ENCODE peak calls at places on chromosomes 7 and 10, in five cellular contexts. M is CD4-positive, CD25-positive, alpha-beta regulatory T cell; N is CMK; E is M059J; U is epithelial cell of esophagus. H is an unnamed sample.

GRCh38 chr7:376306-376969 is 86.5 kb downstream of the FOXL3 start:
- DNase-seq in N (no peak), E (no peak), M (no peak), U (peak; percentile 70), H (peak; percentile 6)

GRCh38 chr7:33511735-33512134 is 382.4 kb downstream of the BBS9 start:
- DNase-seq in U (peak; percentile 9), N (no peak), E (no peak), M (no peak), H (no peak)

GRCh38 chr7:78141533-78142281 is 343.1 kb downstream of the PHTF2 start:
- DNase-seq in E (peak; percentile 86), M (no peak), U (no peak), N (no peak), H (no peak)

GRCh38 chr7:138449580-138449979 is 10.5 kb upstream of the TRIM24 start:
- DNase-seq in E (no peak), U (no peak), N (no peak), M (no peak), H (peak; percentile 43)

GRCh38 chr10:14407567-14407966 is 76.8 kb upstream of the FRMD4A start:
- DNase-seq in M (no peak), N (no peak), E (no peak), U (no peak), H (no peak)

GRCh38 chr7:68321076-68321639 is 1277.1 kb upstream of the AUTS2 start:
- DNase-seq in E (peak; percentile 86), U (peak; percentile 20), N (no peak), M (no peak), H (no peak)

GRCh38 chr7:2251841-2252771 is 10.1 kb downstream of the NUDT1 start:
- DNase-seq in M (no peak), N (peak; percentile 59), E (no peak), U (no peak), H (peak; percentile 20)

GRCh38 chr10:112525215-112525614 is 78.2 kb downstream of the VTI1A start:
- DNase-seq in U (peak; percentile 71), N (no peak), M (no peak), E (peak; percentile 42), H (no peak)

GRCh38 chr10:43043773-43044394 is 33.0 kb upstream of the RET start:
- DNase-seq in U (no peak), M (no peak), N (no peak), E (no peak), H (no peak)

GRCh38 chr10:100553929-100554328 is 18.2 kb downstream of the HIF1AN start:
- DNase-seq in E (no peak), M (no peak), N (no peak), U (no peak), H (no peak)

GRCh38 chr10:44968887-44969400 is 9.3 kb downstream of the RASSF4 start:
- DNase-seq in N (peak; percentile 61), M (no peak), E (no peak), U (no peak), H (no peak)

GRCh38 chr7:85167636-85168035 is 19.2 kb downstream of the SEMA3D start:
- DNase-seq in N (no peak), U (no peak), M (no peak), E (no peak), H (no peak)

GRCh38 chr7:95578299-95578855 is 17.9 kb downstream of the PDK4 start:
- DNase-seq in U (no peak), N (no peak), E (no peak), M (no peak), H (no peak)

GRCh38 chr7:143263266-143264195 is at the start of gene GSTK1:
- DNase-seq in U (peak; percentile 72), N (peak; percentile 37), M (peak; percentile 74), E (peak; percentile 75), H (peak; percentile 90)

GRCh38 chr10:125578658-125579315 is 104.2 kb downstream of the TEX36 start:
- DNase-seq in M (no peak), U (no peak), E (no peak), N (no peak), H (no peak)

GRCh38 chr10:45411607-45411940 is 37.6 kb downstream of the ALOX5 start:
- DNase-seq in N (no peak), E (no peak), M (no peak), U (no peak), H (no peak)

GRCh38 chr7:38105874-38106483 is 72.1 kb upstream of the STARD3NL start:
- DNase-seq in N (peak; percentile 3), E (peak; percentile 47), U (peak; percentile 57), M (peak; percentile 57), H (no peak)

GRCh38 chr10:61779950-61780659 is 117.4 kb downstream of the CABCOCO1 start:
- DNase-seq in N (no peak), E (peak; percentile 98), U (peak; percentile 92), M (no peak), H (peak; percentile 57)

GRCh38 chr7:105945848-105946247 is 17.2 kb upstream of the CDHR3 start:
- DNase-seq in M (no peak), U (no peak), E (no peak), N (no peak), H (no peak)

GRCh38 chr10:49758249-49758930 is 3.7 kb downstream of the OGDHL start:
- DNase-seq in U (no peak), N (no peak), M (no peak), E (no peak), H (no peak)

GRCh38 chr7:18788026-18788425 is 292.5 kb downstream of the HDAC9 start:
- DNase-seq in N (no peak), M (no peak), E (peak; percentile 37), U (no peak), H (no peak)

GRCh38 chr10:29646238-29646902 is 11.6 kb upstream of the SVIL start:
- DNase-seq in N (no peak), M (no peak), E (peak; percentile 78), U (peak; percentile 85), H (peak; percentile 37)

GRCh38 chr7:79293655-79294142 is 159.8 kb downstream of the MAGI2 start:
- DNase-seq in N (no peak), U (peak; percentile 91), M (no peak), E (peak; percentile 81), H (no peak)

GRCh38 chr10:55158643-55159042 is 357.6 kb upstream of the PCDH15 start:
- DNase-seq in M (no peak), N (no peak), E (no peak), U (no peak), H (no peak)

GRCh38 chr10:132396495-132397035 is 435 bp upstream of the PWWP2B start:
- DNase-seq in N (no peak), M (peak; percentile 76), E (peak; percentile 37), U (peak; percentile 40), H (peak; percentile 72)

GRCh38 chr10:43237631-43238446 is 29.0 kb downstream of the RASGEF1A start:
- DNase-seq in E (no peak), U (no peak), M (no peak), N (no peak), H (no peak)

GRCh38 chr10:34739915-34740314 is 75.2 kb downstream of the PARD3 start:
- DNase-seq in N (no peak), U (peak; percentile 65), E (peak; percentile 67), M (no peak), H (no peak)

GRCh38 chr10:102604379-102604960 is 39.8 kb upstream of the TRIM8 start:
- DNase-seq in M (no peak), E (peak; percentile 92), U (peak; percentile 90), N (no peak), H (no peak)

GRCh38 chr10:112490543-112490942 is 43.5 kb downstream of the VTI1A start:
- DNase-seq in E (peak; percentile 30), M (no peak), N (no peak), U (peak; percentile 4), H (no peak)

GRCh38 chr7:134356421-134356936 is 39.7 kb upstream of the SLC35B4 start:
- DNase-seq in M (no peak), N (no peak), E (no peak), U (no peak), H (no peak)

GRCh38 chr7:41820117-41820671 is 117.3 kb upstream of the INHBA start:
- DNase-seq in U (no peak), M (no peak), N (no peak), E (no peak), H (no peak)

GRCh38 chr7:24786941-24787340 is 29.7 kb upstream of the GSDME start:
- DNase-seq in M (no peak), E (peak; percentile 100), U (peak; percentile 97), N (no peak), H (peak; percentile 59)

GRCh38 chr10:61541960-61542359 is 88.8 kb upstream of the TMEM26 start:
- DNase-seq in U (no peak), M (no peak), E (peak; percentile 15), N (no peak), H (no peak)

GRCh38 chr10:103193820-103194529 is 903 bp upstream of the NT5C2 start:
- DNase-seq in M (no peak), N (no peak), U (peak; percentile 76), E (peak; percentile 58), H (no peak)

GRCh38 chr10:59517961-59518360 is 155.6 kb upstream of the FAM13C start:
- DNase-seq in U (no peak), E (no peak), N (no peak), M (no peak), H (no peak)